ENCODE peak calls at places on chromosome 12, in seven cellular contexts. M, B, T, R, O, S and P are unnamed samples.

GRCh38 chr12:19819231-19819630 is 379.9 kb downstream of the AEBP2 start:
- DNase-seq in S (no peak), B (no peak), M (no peak), T (no peak), R (no peak), O (no peak), P (no peak)

GRCh38 chr12:115570271-115570777 is 707.2 kb downstream of the MED13L start:
- DNase-seq in O (peak; percentile 72), M (no peak), R (no peak), T (no peak), B (no peak), S (no peak), P (no peak)

GRCh38 chr12:18897816-18898215 is 159.9 kb downstream of the CAPZA3 start:
- DNase-seq in M (no peak), O (no peak), T (no peak), B (no peak), S (no peak), R (no peak), P (no peak)

GRCh38 chr12:114414031-114414865 is 8.3 kb upstream of the TBX5 start:
- DNase-seq in T (no peak), B (no peak), O (no peak), R (no peak), M (no peak), S (no peak), P (no peak)

GRCh38 chr12:103520686-103521215 is 25.0 kb upstream of the C12orf42 start:
- DNase-seq in S (no peak), O (no peak), B (no peak), R (no peak), T (no peak), M (no peak), P (no peak)

GRCh38 chr12:9881246-9881645 is at the start of gene KLRF2:
- DNase-seq in R (no peak), M (no peak), S (no peak), B (no peak), T (no peak), O (no peak), P (no peak)

GRCh38 chr12:29208060-29208459 is 59.0 kb downstream of the FAR2 start:
- DNase-seq in R (no peak), T (no peak), M (no peak), O (no peak), B (no peak), S (no peak), P (no peak)

GRCh38 chr12:93427779-93428564 is 13.8 kb downstream of the UBE2N start:
- DNase-seq in O (no peak), R (no peak), B (no peak), M (no peak), S (no peak), T (peak; percentile 64), P (no peak)

GRCh38 chr12:104569348-104570173 is 112.8 kb downstream of the CHST11 start:
- DNase-seq in B (no peak), T (no peak), M (no peak), S (peak; percentile 88), O (no peak), R (no peak), P (no peak)

GRCh38 chr12:3727354-3727753 is 25.6 kb downstream of the CRACR2A start:
- DNase-seq in T (no peak), S (no peak), R (no peak), M (no peak), O (no peak), B (no peak), P (no peak)

GRCh38 chr12:121626853-121627623 is 708 bp downstream of the ORAI1 start:
- DNase-seq in B (peak; percentile 44), T (peak; percentile 75), R (no peak), O (peak; percentile 84), M (peak; percentile 27), S (no peak), P (peak; percentile 57)

GRCh38 chr12:28872654-28873268 is 276.3 kb upstream of the FAR2 start:
- DNase-seq in O (peak; percentile 30), B (peak; percentile 21), T (peak; percentile 67), R (peak; percentile 46), S (no peak), M (peak; percentile 34), P (peak; percentile 90)

GRCh38 chr12:132170094-132170636 is 25.9 kb downstream of the NOC4L start:
- DNase-seq in M (no peak), S (no peak), O (no peak), B (no peak), R (no peak), T (no peak), P (no peak)

GRCh38 chr12:113231275-113232231 is 10.3 kb downstream of the TPCN1 start:
- DNase-seq in O (no peak), T (peak; percentile 84), B (peak; percentile 79), R (peak; percentile 54), M (no peak), S (no peak), P (peak; percentile 49)

GRCh38 chr12:132326646-132327045 is 2.7 kb downstream of the GALNT9 start:
- DNase-seq in S (no peak), R (no peak), B (no peak), O (no peak), M (no peak), T (no peak), P (no peak)

GRCh38 chr12:89225401-89225800 is 126.9 kb downstream of the DUSP6 start:
- DNase-seq in R (peak; percentile 81), B (no peak), M (no peak), S (no peak), O (no peak), T (no peak), P (no peak)

GRCh38 chr12:58171914-58172313 is 230.5 kb downstream of the ATP23 start:
- DNase-seq in B (no peak), O (no peak), M (no peak), S (no peak), T (no peak), R (no peak), P (no peak)

GRCh38 chr12:31324845-31325523 is 966 bp downstream of the SINHCAF start:
- DNase-seq in R (no peak), T (peak; percentile 66), O (peak; percentile 60), S (no peak), B (no peak), M (no peak), P (peak; percentile 55)

GRCh38 chr12:4909734-4910501 is at the start of gene KCNA1:
- DNase-seq in S (no peak), B (no peak), O (peak; percentile 31), T (no peak), R (no peak), M (no peak), P (peak; percentile 56)

GRCh38 chr12:123232472-123232806 is 502 bp downstream of the MPHOSPH9 start:
- DNase-seq in O (no peak), R (peak; percentile 12), M (no peak), B (no peak), T (no peak), S (no peak), P (no peak)

GRCh38 chr12:47377414-47378221 is 297.9 kb upstream of the AMIGO2 start:
- DNase-seq in B (no peak), R (no peak), O (no peak), T (peak; percentile 79), S (no peak), M (no peak), P (no peak)

GRCh38 chr12:115312901-115313300 is 628.9 kb upstream of the TBX3 start:
- DNase-seq in M (no peak), T (no peak), S (no peak), O (no peak), R (no peak), B (no peak), P (no peak)

GRCh38 chr12:4153343-4153892 is 120.1 kb upstream of the CCND2 start:
- DNase-seq in S (peak; percentile 94), O (no peak), B (no peak), T (peak; percentile 95), R (no peak), M (no peak), P (no peak)

GRCh38 chr12:67916266-67916970 is 72.8 kb upstream of the IFNG-AS1 start:
- DNase-seq in S (no peak), O (no peak), M (no peak), R (no peak), B (no peak), T (no peak), P (no peak)

GRCh38 chr12:124772467-124773170 is 91.0 kb downstream of the SCARB1 start:
- DNase-seq in M (no peak), R (no peak), O (no peak), S (no peak), T (no peak), B (no peak), P (no peak)

GRCh38 chr12:11754256-11754655 is 104.8 kb downstream of the ETV6 start:
- DNase-seq in B (no peak), R (no peak), M (no peak), T (no peak), O (no peak), S (no peak), P (no peak)
- H3K4me1 ChIP-seq in B (no peaks in the 10 kb centered on the region), R (no peaks in the 10 kb centered on the region), M (peaks cover 9% of the 10 kb centered on the region), T (no peaks in the 10 kb centered on the region), O (no peaks in the 10 kb centered on the region), S (peaks cover 67% of the 10 kb centered on the region), P (no peaks in the 10 kb centered on the region)

GRCh38 chr12:8589679-8590078 is 23.0 kb downstream of the AICDA start:
- DNase-seq in R (no peak), O (no peak), B (no peak), S (no peak), M (no peak), T (no peak), P (no peak)
- TF ChIP-seq YY1 in R (no peak), O (no peak), B (no peak), S (no peak), M (no peak), T (no peak), P (no peak)

GRCh38 chr12:13100882-13101769 is 2.3 kb downstream of the GSG1 start:
- DNase-seq in O (peak; percentile 93), R (peak; percentile 67), S (no peak), M (peak; percentile 47), B (peak; percentile 47), T (peak; percentile 65), P (peak; percentile 97)

GRCh38 chr12:13099066-13099909 is 4.2 kb downstream of the GSG1 start:
- DNase-seq in S (no peak), R (no peak), M (no peak), O (no peak), T (no peak), B (no peak), P (no peak)

GRCh38 chr12:13101854-13102375 is 1.6 kb downstream of the GSG1 start:
- DNase-seq in S (no peak), T (no peak), M (no peak), R (no peak), O (no peak), B (peak; percentile 62), P (no peak)

GRCh38 chr12:13100610-13100881 is 2.9 kb downstream of the GSG1 start:
- DNase-seq in B (no peak), M (no peak), R (no peak), S (no peak), T (no peak), O (no peak), P (no peak)

GRCh38 chr12:13099910-13100609 is 3.4 kb downstream of the GSG1 start:
- DNase-seq in T (no peak), M (no peak), B (no peak), R (no peak), O (no peak), S (no peak), P (no peak)
- H3K4me1 ChIP-seq in T (no peaks in the 10 kb centered on the region), M (peaks cover 21% of the 10 kb centered on the region), B (peaks cover 40% of the 10 kb centered on the region), R (peaks cover 78% of the 10 kb centered on the region), O (peaks cover 14% of the 10 kb centered on the region), S (peaks cover 14% of the 10 kb centered on the region), P (peaks cover 7% of the 10 kb centered on the region)

GRCh38 chr12:52227767-52228166 is 5.3 kb upstream of the KRT7 start:
- DNase-seq in B (no peak), O (no peak), R (no peak), T (no peak), S (no peak), M (no peak), P (no peak)
- TF ChIP-seq YY1 in B (no peak), O (no peak), R (no peak), T (no peak), S (no peak), M (no peak), P (no peak)

GRCh38 chr12:120132437-120132836 is 15.9 kb upstream of the RAB35 start:
- DNase-seq in M (no peak), B (no peak), O (no peak), T (no peak), R (no peak), S (no peak), P (no peak)
- H3K4me1 ChIP-seq in M (no peaks in the 10 kb centered on the region), B (no peaks in the 10 kb centered on the region), O (no peaks in the 10 kb centered on the region), T (no peaks in the 10 kb centered on the region), R (no peaks in the 10 kb centered on the region), S (peaks cover 31% of the 10 kb centered on the region), P (peaks cover 3% of the 10 kb centered on the region)